ENCODE peak calls at places on chromosomes 2 and 18, in nine cellular contexts. Y is IMR-90, G is breast epithelium, R is spleen, Q is endothelial cell of umbilical vein, F is uterus, I is heart left ventricle, B is lower leg skin, T is K562. W is an unnamed sample.

GRCh38 chr2:6325616-6326015 is 540.1 kb downstream of the CMPK2 start:
- DNase-seq in B (no peak), I (no peak), R (no peak), T (no peak), F (no peak), G (no peak), Y (no peak), Q (no peak), W (no peak)

GRCh38 chr18:44458777-44459176 is 221.9 kb upstream of the SETBP1 start:
- DNase-seq in I (no peak), T (no peak), Q (peak), F (no peak), R (no peak), B (no peak), Y (peak), G (no peak), W (no peak)

GRCh38 chr18:5469340-5469739 is 74.5 kb downstream of the EPB41L3 start:
- DNase-seq in B (no peak), F (no peak), Q (no peak), I (no peak), G (no peak), T (no peak), R (no peak), Y (no peak), W (no peak)

GRCh38 chr2:52294628-52295027 is 1262.7 kb upstream of the NRXN1 start:
- DNase-seq in Q (no peak), I (no peak), R (no peak), Y (no peak), F (no peak), B (no peak), T (no peak), G (no peak), W (no peak)

GRCh38 chr2:140359056-140359771 is 1579.0 kb upstream of the NXPH2 start:
- DNase-seq in T (no peak), G (no peak), B (no peak), I (no peak), F (no peak), R (no peak), Q (no peak), Y (no peak), W (no peak)

GRCh38 chr2:147045113-147045512 is 799.7 kb upstream of the ACVR2A start:
- DNase-seq in B (no peak), R (no peak), F (peak), Y (peak), Q (peak), T (no peak), G (no peak), I (no peak), W (peak)

GRCh38 chr2:14316594-14316993 is 315.9 kb upstream of the LRATD1 start:
- DNase-seq in R (no peak), T (no peak), G (no peak), I (no peak), Q (no peak), F (no peak), Y (no peak), B (no peak), W (no peak)

GRCh38 chr18:22166070-22166972 is 3.1 kb upstream of the GATA6 start:
- DNase-seq in F (peak), Y (no peak), B (no peak), Q (peak), I (peak), G (no peak), R (peak), T (no peak), W (no peak)

GRCh38 chr18:5424903-5425302 is 118.9 kb downstream of the EPB41L3 start:
- DNase-seq in Q (peak), T (no peak), I (no peak), B (no peak), R (no peak), G (no peak), Y (peak), F (no peak), W (no peak)

GRCh38 chr18:26091047-26091630 is 726 bp upstream of the SS18 start:
- DNase-seq in Q (no peak), I (no peak), B (no peak), Y (no peak), R (no peak), T (peak), G (no peak), F (peak), W (peak)

GRCh38 chr18:22505136-22505535 is 87.4 kb upstream of the CTAGE1 start:
- DNase-seq in B (no peak), F (no peak), G (no peak), R (no peak), T (no peak), Y (peak), I (no peak), Q (peak), W (no peak)

DNA sequence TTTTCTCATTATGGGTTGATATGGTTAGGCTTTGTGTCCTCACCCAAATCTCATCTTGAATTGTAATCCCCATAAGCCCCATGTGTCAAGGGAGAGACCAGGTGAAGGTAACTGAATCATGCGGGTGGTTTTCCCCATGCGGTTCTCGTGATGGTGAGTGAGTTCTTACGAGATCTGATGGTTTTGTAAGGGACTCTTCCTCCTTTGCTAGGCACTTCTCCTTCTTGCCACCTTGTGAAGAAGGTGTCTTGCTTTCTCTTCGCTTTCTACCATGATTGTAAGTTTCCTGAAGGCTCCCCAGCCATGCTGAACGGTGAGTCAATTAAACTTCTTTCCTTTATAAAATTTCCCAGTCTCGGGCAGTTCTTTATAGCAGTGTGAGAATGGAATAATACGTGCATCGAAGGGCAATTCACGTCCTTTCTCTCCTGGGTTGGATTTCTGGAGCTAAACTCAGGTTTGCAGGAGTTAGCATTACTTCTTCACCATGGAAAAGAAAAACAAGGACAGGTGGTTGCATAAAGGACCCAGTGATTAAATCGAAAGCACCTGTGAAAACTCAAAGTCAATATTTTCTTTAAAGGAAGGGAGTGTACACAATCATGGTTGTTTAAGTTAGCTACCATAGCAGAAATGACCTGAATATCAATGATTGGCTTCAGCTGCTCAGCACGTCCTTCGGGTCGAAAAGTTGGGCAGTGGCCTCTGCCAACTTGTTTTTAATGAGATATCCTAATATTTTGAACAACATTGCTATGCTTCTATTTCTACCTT is 54.1 kb downstream of the CDC42EP3 start:
- DNase-seq in B (no peak), Y (no peak), G (no peak), Q (no peak), I (no peak), F (no peak), T (no peak), R (no peak), W (no peak)
- TF ChIP-seq POLR2A in B (no peak), Y (no peak), G (no peak), Q (no peak), I (no peak), F (no peak), T (no peak), R (no peak), W (no peak)

DNA sequence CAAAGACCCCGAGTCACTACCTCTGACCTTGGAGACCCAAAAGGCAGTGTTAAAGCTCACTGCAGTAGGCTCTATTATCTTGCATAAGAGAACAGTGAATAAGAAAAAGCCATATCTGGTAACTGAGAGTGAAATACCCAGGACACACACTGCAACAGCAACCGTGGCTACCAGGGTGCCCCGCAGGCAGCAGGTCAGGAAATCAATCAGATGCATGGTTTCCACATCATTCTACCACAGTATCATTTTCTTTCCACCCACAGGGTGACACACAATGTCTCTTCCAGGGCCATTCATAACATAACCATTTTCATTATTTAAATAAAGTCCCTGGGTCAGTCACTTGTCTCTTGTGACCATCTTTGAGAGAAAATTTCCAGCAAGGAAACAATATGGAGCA is 131.3 kb downstream of the CCBE1 start:
- DNase-seq in Q (no peak), T (no peak), Y (peak), G (no peak), B (no peak), I (no peak), R (no peak), F (no peak), W (no peak)
- TF ChIP-seq POLR2A in Q (no peak), T (no peak), Y (no peak), G (no peak), B (no peak), I (no peak), R (no peak), F (no peak), W (no peak)

GRCh38 chr2:218659988-218660358 is 490 bp downstream of the BCS1L start:
- DNase-seq in Y (no peak), T (no peak), Q (no peak), B (no peak), G (no peak), F (no peak), R (no peak), I (no peak), W (no peak)

GRCh38 chr2:218662827-218663226 is 3.3 kb downstream of the BCS1L start:
- DNase-seq in Y (no peak), F (no peak), G (no peak), T (no peak), I (no peak), B (no peak), R (no peak), Q (no peak), W (no peak)

GRCh38 chr2:218662377-218662776 is 2.9 kb downstream of the BCS1L start:
- DNase-seq in Q (no peak), G (no peak), T (no peak), F (no peak), B (no peak), Y (no peak), R (no peak), I (no peak), W (no peak)

GRCh38 chr2:218658671-218659257 is 659 bp downstream of the ZNF142 start:
- DNase-seq in G (no peak), T (peak), I (no peak), Y (peak), Q (peak), F (no peak), B (no peak), R (no peak), W (no peak)

DNA sequence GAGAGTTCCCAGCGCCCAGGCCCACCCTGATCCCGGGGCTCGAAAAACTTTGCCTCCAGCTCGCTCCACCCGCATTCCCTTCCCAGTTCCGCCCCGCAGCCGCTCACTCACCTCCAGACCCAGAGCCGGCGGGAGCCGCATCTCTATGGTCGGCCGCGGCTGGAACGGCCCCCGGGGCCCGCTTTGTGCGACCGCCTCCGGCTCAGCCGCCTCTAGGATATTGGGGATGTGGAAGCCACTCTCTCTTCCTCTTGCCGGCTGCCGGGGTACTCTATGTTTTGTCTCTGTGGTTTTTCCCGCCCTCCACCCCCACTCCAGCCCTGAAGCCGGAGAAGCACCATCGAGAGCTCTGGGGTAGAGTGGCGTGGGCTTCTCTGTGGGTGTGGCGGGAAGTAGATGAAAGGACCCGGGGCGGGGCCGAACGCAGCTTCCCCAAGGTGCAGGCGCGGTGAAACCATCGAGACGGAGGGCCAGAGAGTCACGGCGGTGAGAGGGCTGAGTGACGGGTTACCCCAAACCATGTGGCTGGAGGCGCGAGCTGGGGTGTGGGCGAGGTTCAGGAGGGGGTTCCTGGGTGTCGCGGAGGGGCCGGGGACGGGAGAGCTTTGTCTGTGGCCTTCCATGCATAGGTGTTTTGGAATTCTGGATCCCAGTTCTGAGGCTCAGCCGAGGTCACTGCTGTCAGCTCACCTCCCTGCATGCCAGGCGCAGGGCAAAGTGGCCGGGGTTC is at the start of the genes BCS1L and ZNF142:
- DNase-seq in T (peak), Q (peak), Y (peak), F (peak), R (peak), B (peak), G (peak), I (peak), W (peak)
- TF ChIP-seq POLR2A in T (peak), Q (peak), Y (no peak), F (peak), R (no peak), B (no peak), G (no peak), I (peak), W (peak)

GRCh38 chr2:241271641-241272297 is 43.7 kb downstream of the HDLBP start:
- DNase-seq in I (peak), F (peak), B (peak), G (peak), T (peak), Q (peak), Y (peak), R (peak), W (peak)

GRCh38 chr2:241272298-241272721 is 43.2 kb downstream of the HDLBP start:
- DNase-seq in F (peak), R (peak), B (no peak), G (no peak), T (peak), Q (peak), Y (no peak), I (peak), W (no peak)

GRCh38 chr2:241273552-241273988 is 41.9 kb downstream of the HDLBP start:
- DNase-seq in B (no peak), Q (no peak), Y (no peak), R (no peak), F (no peak), I (no peak), T (no peak), G (no peak), W (no peak)

GRCh38 chr2:241274127-241274526 is 41.3 kb downstream of the HDLBP start:
- DNase-seq in Y (no peak), R (no peak), I (no peak), B (no peak), G (no peak), F (no peak), T (no peak), Q (no peak), W (no peak)

GRCh38 chr2:241272722-241273551 is 42.5 kb downstream of the HDLBP start:
- DNase-seq in Y (peak), Q (peak), I (peak), R (no peak), T (no peak), G (no peak), F (peak), B (peak), W (peak)
- TF ChIP-seq POLR2A in Y (peak), Q (peak), I (peak), R (no peak), T (no peak), G (no peak), F (peak), B (no peak), W (no peak)